ENCODE peak calls at places on chromosome 10, in five cellular contexts. One of them, this sample, is unnamed.
A peak's percentile ranks its signal among the peaks of the same experiment; 100 is the strongest.

GRCh38 chr10:79023489-79024162 is 45.1 kb upstream of the ZMIZ1 start:
- DNase-seq in hypothalamus: no peak
- DNase-seq in HCT116: no peak
- DNase-seq in Daoy: no peak
- DNase-seq in activated CD4-positive, alpha-beta T cell treated with anti-CD3 and anti-CD28 coated beads for 24 hours: no peak
- DNase-seq in this sample: no peak

GRCh38 chr10:85400981-85401695 is 965.5 kb downstream of the GRID1 start:
- DNase-seq in hypothalamus: no peak
- DNase-seq in HCT116: no peak
- DNase-seq in Daoy: no peak
- DNase-seq in activated CD4-positive, alpha-beta T cell treated with anti-CD3 and anti-CD28 coated beads for 24 hours: no peak
- DNase-seq in this sample: no peak

GRCh38 chr10:93193886-93194285 is 120.2 kb downstream of the CYP26A1 start:
- DNase-seq in hypothalamus: no peak
- DNase-seq in HCT116: no peak
- DNase-seq in Daoy: no peak
- DNase-seq in activated CD4-positive, alpha-beta T cell treated with anti-CD3 and anti-CD28 coated beads for 24 hours: no peak
- DNase-seq in this sample: no peak

GRCh38 chr10:78176320-78177012 is 142.8 kb downstream of the RPS24 start:
- DNase-seq in hypothalamus: no peak
- DNase-seq in HCT116: no peak
- DNase-seq in Daoy: no peak
- DNase-seq in activated CD4-positive, alpha-beta T cell treated with anti-CD3 and anti-CD28 coated beads for 24 hours: no peak
- DNase-seq in this sample: no peak

GRCh38 chr10:84140036-84140379 is 699 bp downstream of the GHITM start:
- DNase-seq in hypothalamus: no peak
- DNase-seq in HCT116: no peak
- DNase-seq in Daoy: no peak
- DNase-seq in activated CD4-positive, alpha-beta T cell treated with anti-CD3 and anti-CD28 coated beads for 24 hours: no peak
- DNase-seq in this sample: no peak

GRCh38 chr10:125177641-125178640 is 17.6 kb upstream of the CTBP2 start:
- DNase-seq in hypothalamus: no peak
- DNase-seq in HCT116: no peak
- DNase-seq in Daoy: no peak
- DNase-seq in activated CD4-positive, alpha-beta T cell treated with anti-CD3 and anti-CD28 coated beads for 24 hours: no peak
- DNase-seq in this sample: no peak

GRCh38 chr10:33553951-33554571 is 219.6 kb upstream of the NRP1 start:
- DNase-seq in hypothalamus: no peak
- DNase-seq in HCT116: no peak
- DNase-seq in Daoy: no peak
- DNase-seq in activated CD4-positive, alpha-beta T cell treated with anti-CD3 and anti-CD28 coated beads for 24 hours: no peak
- DNase-seq in this sample: no peak

GRCh38 chr10:25059990-25060389 is 43.6 kb downstream of the THNSL1 start:
- DNase-seq in hypothalamus: no peak
- DNase-seq in HCT116: peak; percentile 79
- DNase-seq in Daoy: peak; percentile 80
- DNase-seq in activated CD4-positive, alpha-beta T cell treated with anti-CD3 and anti-CD28 coated beads for 24 hours: no peak
- DNase-seq in this sample: peak; percentile 78

GRCh38 chr10:124019886-124020797 is 73.3 kb downstream of the CHST15 start:
- DNase-seq in hypothalamus: no peak
- DNase-seq in HCT116: no peak
- DNase-seq in Daoy: no peak
- DNase-seq in activated CD4-positive, alpha-beta T cell treated with anti-CD3 and anti-CD28 coated beads for 24 hours: no peak
- DNase-seq in this sample: no peak

GRCh38 chr10:34955391-34955790 is 134.8 kb downstream of the CUL2 start:
- DNase-seq in hypothalamus: no peak
- DNase-seq in HCT116: no peak
- DNase-seq in Daoy: no peak
- DNase-seq in activated CD4-positive, alpha-beta T cell treated with anti-CD3 and anti-CD28 coated beads for 24 hours: no peak
- DNase-seq in this sample: no peak

GRCh38 chr10:69359089-69360025 is 57.4 kb downstream of the TACR2 start:
- DNase-seq in hypothalamus: no peak
- DNase-seq in HCT116: no peak
- DNase-seq in Daoy: no peak
- DNase-seq in activated CD4-positive, alpha-beta T cell treated with anti-CD3 and anti-CD28 coated beads for 24 hours: no peak
- DNase-seq in this sample: no peak

GRCh38 chr10:63206576-63206975 is 73.4 kb downstream of the NRBF2 start:
- DNase-seq in hypothalamus: no peak
- DNase-seq in HCT116: no peak
- DNase-seq in Daoy: no peak
- DNase-seq in activated CD4-positive, alpha-beta T cell treated with anti-CD3 and anti-CD28 coated beads for 24 hours: no peak
- DNase-seq in this sample: no peak

GRCh38 chr10:20593649-20594048 is 303.5 kb downstream of the NEBL start:
- DNase-seq in hypothalamus: no peak
- DNase-seq in HCT116: no peak
- DNase-seq in Daoy: no peak
- DNase-seq in activated CD4-positive, alpha-beta T cell treated with anti-CD3 and anti-CD28 coated beads for 24 hours: no peak
- DNase-seq in this sample: no peak

GRCh38 chr10:18164771-18165361 is 24.6 kb downstream of the CACNB2 start:
- DNase-seq in hypothalamus: no peak
- DNase-seq in HCT116: no peak
- DNase-seq in Daoy: peak; percentile 43
- DNase-seq in activated CD4-positive, alpha-beta T cell treated with anti-CD3 and anti-CD28 coated beads for 24 hours: no peak
- DNase-seq in this sample: no peak

GRCh38 chr10:11017575-11018425 is at the start of gene CELF2:
- DNase-seq in hypothalamus: peak; percentile 70
- DNase-seq in HCT116: no peak
- DNase-seq in Daoy: peak; percentile 27
- DNase-seq in activated CD4-positive, alpha-beta T cell treated with anti-CD3 and anti-CD28 coated beads for 24 hours: peak; percentile 10
- DNase-seq in this sample: no peak

GRCh38 chr10:124728071-124728829 is 15.9 kb downstream of the FAM53B start:
- DNase-seq in hypothalamus: no peak
- DNase-seq in HCT116: no peak
- DNase-seq in Daoy: no peak
- DNase-seq in activated CD4-positive, alpha-beta T cell treated with anti-CD3 and anti-CD28 coated beads for 24 hours: no peak
- DNase-seq in this sample: no peak

GRCh38 chr10:123621492-123621891 is 44.7 kb upstream of the GPR26 start:
- DNase-seq in hypothalamus: no peak
- DNase-seq in HCT116: no peak
- DNase-seq in Daoy: peak; percentile 29
- DNase-seq in activated CD4-positive, alpha-beta T cell treated with anti-CD3 and anti-CD28 coated beads for 24 hours: no peak
- DNase-seq in this sample: no peak

GRCh38 chr10:124740374-124741280 is 3.6 kb downstream of the FAM53B start:
- DNase-seq in hypothalamus: peak; percentile 44
- DNase-seq in HCT116: no peak
- DNase-seq in Daoy: peak; percentile 38
- DNase-seq in activated CD4-positive, alpha-beta T cell treated with anti-CD3 and anti-CD28 coated beads for 24 hours: no peak
- DNase-seq in this sample: no peak

GRCh38 chr10:101052285-101052684 is 9.5 kb upstream of the KAZALD1 start:
- DNase-seq in hypothalamus: no peak
- DNase-seq in HCT116: no peak
- DNase-seq in Daoy: peak; percentile 70
- DNase-seq in activated CD4-positive, alpha-beta T cell treated with anti-CD3 and anti-CD28 coated beads for 24 hours: no peak
- DNase-seq in this sample: peak; percentile 35